ENCODE peak calls at places on chromosomes 2 and 18, in ten cellular contexts. E is mucosa of gallbladder, R is frontal cortex, Z is fibroblast of lung, V is dorsolateral prefrontal cortex, D is neural crest cell, N is endothelial cell of umbilical vein, L is tibial artery, I is foreskin fibroblast, P is heart left ventricle. X is an unnamed sample.

GRCh38 chr2:24122356-24123211 is 550 bp downstream of the PFN4 start:
- DNase-seq in Z (peak), P (no peak), I (no peak), V (no peak), R (no peak), E (no peak), L (no peak), N (peak), D (no peak), X (no peak)

GRCh38 chr18:75377975-75378673 is 49.4 kb downstream of the SMIM21 start:
- DNase-seq in P (no peak), E (no peak), Z (no peak), L (no peak), R (no peak), D (no peak), I (peak), N (no peak), V (no peak), X (no peak)

GRCh38 chr2:158894078-158894477 is 74.4 kb upstream of the TANC1 start:
- DNase-seq in V (no peak), Z (no peak), I (no peak), P (no peak), L (no peak), D (no peak), R (no peak), E (no peak), N (no peak), X (no peak)

GRCh38 chr2:107418713-107419112 is 408.0 kb upstream of the RGPD4 start:
- DNase-seq in V (no peak), E (no peak), L (no peak), Z (no peak), I (no peak), N (no peak), R (no peak), D (no peak), P (peak), X (no peak)

GRCh38 chr18:10892801-10893595 is 256.4 kb downstream of the PIEZO2 start:
- DNase-seq in L (no peak), D (no peak), Z (peak), R (no peak), E (no peak), N (no peak), P (no peak), I (peak), V (no peak), X (no peak)

GRCh38 chr2:119441376-119442231 is 9.9 kb downstream of the TMEM37 start:
- DNase-seq in P (no peak), R (no peak), Z (no peak), L (no peak), E (no peak), D (no peak), V (no peak), I (no peak), N (no peak), X (no peak)

GRCh38 chr18:78521744-78522143 is 457.9 kb upstream of the SALL3 start:
- DNase-seq in D (no peak), I (no peak), Z (no peak), N (no peak), V (no peak), L (no peak), P (no peak), E (no peak), R (no peak), X (no peak)

GRCh38 chr18:49052891-49053644 is 102.3 kb upstream of the SMAD7 start:
- DNase-seq in P (no peak), V (no peak), E (no peak), I (peak), N (no peak), D (no peak), R (no peak), L (no peak), Z (peak), X (no peak)

GRCh38 chr2:81650048-81650971 is 1345.8 kb upstream of the LRRTM1 start:
- DNase-seq in P (no peak), N (no peak), I (no peak), E (no peak), L (no peak), D (no peak), V (no peak), Z (peak), R (no peak), X (no peak)

GRCh38 chr2:207854484-207855386 is 85.0 kb upstream of the FZD5 start:
- DNase-seq in V (no peak), L (no peak), E (no peak), P (no peak), I (peak), D (no peak), N (no peak), Z (no peak), R (no peak), X (no peak)

GRCh38 chr18:72160504-72161445 is 383.4 kb downstream of the CBLN2 start:
- DNase-seq in P (no peak), R (no peak), L (no peak), I (no peak), N (no peak), V (no peak), E (no peak), D (no peak), Z (no peak), X (no peak)

GRCh38 chr2:11631462-11631861 is 38.5 kb downstream of the NTSR2 start:
- DNase-seq in I (no peak), Z (no peak), L (no peak), V (no peak), N (no peak), D (no peak), R (no peak), P (no peak), E (no peak), X (peak)

GRCh38 chr2:168422584-168422983 is 33.5 kb upstream of the CERS6 start:
- DNase-seq in N (no peak), I (no peak), V (no peak), Z (no peak), D (no peak), E (no peak), P (no peak), R (no peak), L (no peak), X (no peak)

GRCh38 chr2:42928161-42928691 is 135.8 kb upstream of the HAAO start:
- DNase-seq in L (no peak), E (no peak), P (no peak), I (no peak), Z (no peak), V (no peak), D (no peak), R (no peak), N (no peak), X (no peak)

GRCh38 chr2:72113847-72114692 is 33.6 kb downstream of the CYP26B1 start:
- DNase-seq in N (no peak), I (no peak), V (no peak), D (no peak), E (no peak), Z (no peak), L (peak), R (no peak), P (no peak), X (no peak)

GRCh38 chr18:43392168-43392567 is 114.9 kb upstream of the SYT4 start:
- DNase-seq in Z (no peak), V (no peak), P (no peak), R (no peak), I (no peak), L (no peak), D (no peak), N (no peak), E (no peak), X (no peak)

GRCh38 chr2:240469747-240470146 is 34.3 kb downstream of the GPC1 start:
- DNase-seq in P (no peak), I (no peak), E (no peak), R (no peak), L (no peak), N (no peak), Z (no peak), D (no peak), V (no peak), X (no peak)

GRCh38 chr18:25349926-25350560 is 1.9 kb downstream of the ZNF521 start:
- DNase-seq in P (peak), V (no peak), D (peak), E (no peak), I (peak), R (no peak), Z (peak), N (no peak), L (peak), X (peak)

GRCh38 chr2:173204316-173204715 is 128.7 kb downstream of the MAP3K20 start:
- DNase-seq in E (no peak), R (no peak), N (peak), L (no peak), D (no peak), Z (no peak), I (no peak), P (no peak), V (no peak), X (no peak)

GRCh38 chr2:163859951-163860350 is 124.1 kb upstream of the FIGN start:
- DNase-seq in N (no peak), R (no peak), E (no peak), L (no peak), I (no peak), D (no peak), V (no peak), P (no peak), Z (peak), X (no peak)

GRCh38 chr2:156784034-156784433 is 347.9 kb downstream of the GPD2 start:
- DNase-seq in N (no peak), Z (no peak), L (no peak), E (no peak), V (no peak), I (no peak), D (no peak), P (no peak), R (no peak), X (no peak)

GRCh38 chr2:204046145-204046544 is 109.6 kb downstream of the ICOS start:
- DNase-seq in V (no peak), I (no peak), Z (no peak), L (no peak), R (no peak), P (no peak), N (no peak), E (no peak), D (no peak), X (no peak)

GRCh38 chr2:206838690-206839089 is 73.3 kb downstream of the FASTKD2 start:
- DNase-seq in V (no peak), D (no peak), I (no peak), L (no peak), P (no peak), N (no peak), Z (no peak), R (no peak), E (no peak), X (no peak)

GRCh38 chr2:54279385-54279784 is 23.4 kb upstream of the TSPYL6 start:
- DNase-seq in N (no peak), I (no peak), L (no peak), Z (no peak), V (no peak), D (no peak), P (no peak), E (no peak), R (no peak), X (no peak)

GRCh38 chr2:100773538-100773937 is 46.4 kb upstream of the NPAS2 start:
- DNase-seq in I (no peak), E (no peak), D (no peak), L (no peak), P (no peak), V (no peak), R (no peak), Z (peak), N (no peak), X (no peak)

GRCh38 chr2:53286336-53286735 is 481.3 kb upstream of the CHAC2 start:
- DNase-seq in V (no peak), E (no peak), L (no peak), N (no peak), R (no peak), Z (peak), P (no peak), I (no peak), D (no peak), X (no peak)

GRCh38 chr2:237438082-237438925 is 24.3 kb upstream of the COL6A3 start:
- DNase-seq in Z (no peak), V (no peak), R (no peak), E (peak), D (no peak), I (no peak), N (no peak), P (no peak), L (no peak), X (no peak)

GRCh38 chr2:153871231-153872221 is at the start of gene GALNT13:
- DNase-seq in N (peak), L (peak), I (no peak), Z (peak), D (peak), E (peak), R (peak), P (peak), V (peak), X (peak)

GRCh38 chr2:150222317-150222716 is 265.1 kb downstream of the RND3 start:
- DNase-seq in L (no peak), Z (no peak), I (no peak), V (no peak), E (no peak), D (no peak), R (no peak), N (no peak), P (no peak), X (no peak)

GRCh38 chr2:119236796-119237195 is 13.2 kb downstream of the STEAP3 start:
- DNase-seq in I (no peak), E (no peak), Z (no peak), R (no peak), L (no peak), D (no peak), P (no peak), V (no peak), N (no peak), X (no peak)